ENCODE peak calls at places on chromosomes 3 and 15, in eight cellular contexts. One of them, this sample, is unnamed.

GRCh38 chr15:41048397-41048796 is 67.7 kb downstream of the INO80 start:
- DNase-seq in HEK293T: no peak
- DNase-seq in CD8-positive, alpha-beta memory T cell: no peak
- DNase-seq in mesendoderm: no peak
- DNase-seq in nucleus accumbens: no peak
- DNase-seq in amygdala: no peak
- DNase-seq in iris pigment epithelial cell: no peak
- DNase-seq in stimulated activated CD4-positive, alpha-beta T cell treated with anti-CD3 and anti-CD28 coated beads, Interleukin-15, amount 100 ng/mL, for 1 hour: no peak
- DNase-seq in this sample: no peak

GRCh38 chr15:73957276-73957675 is 31.0 kb downstream of the LOXL1 start:
- DNase-seq in mesendoderm: no peak
- DNase-seq in stimulated activated CD4-positive, alpha-beta T cell treated with anti-CD3 and anti-CD28 coated beads, Interleukin-15, amount 100 ng/mL, for 1 hour: no peak
- DNase-seq in amygdala: no peak
- DNase-seq in HEK293T: no peak
- DNase-seq in iris pigment epithelial cell: no peak
- DNase-seq in CD8-positive, alpha-beta memory T cell: no peak
- DNase-seq in nucleus accumbens: no peak
- DNase-seq in this sample: no peak

GRCh38 chr3:185825639-185826481 is 1.0 kb upstream of the IGF2BP2 start:
- DNase-seq in mesendoderm: peak
- DNase-seq in nucleus accumbens: no peak
- DNase-seq in CD8-positive, alpha-beta memory T cell: no peak
- DNase-seq in amygdala: no peak
- DNase-seq in HEK293T: peak
- DNase-seq in stimulated activated CD4-positive, alpha-beta T cell treated with anti-CD3 and anti-CD28 coated beads, Interleukin-15, amount 100 ng/mL, for 1 hour: no peak
- DNase-seq in iris pigment epithelial cell: peak
- DNase-seq in this sample: no peak

GRCh38 chr3:128462341-128462910 is 4.3 kb downstream of the DNAJB8 start:
- DNase-seq in mesendoderm: no peak
- DNase-seq in stimulated activated CD4-positive, alpha-beta T cell treated with anti-CD3 and anti-CD28 coated beads, Interleukin-15, amount 100 ng/mL, for 1 hour: no peak
- DNase-seq in HEK293T: no peak
- DNase-seq in amygdala: no peak
- DNase-seq in CD8-positive, alpha-beta memory T cell: no peak
- DNase-seq in nucleus accumbens: no peak
- DNase-seq in iris pigment epithelial cell: no peak
- DNase-seq in this sample: no peak

GRCh38 chr3:153399636-153400035 is 237.6 kb downstream of the RAP2B start:
- DNase-seq in stimulated activated CD4-positive, alpha-beta T cell treated with anti-CD3 and anti-CD28 coated beads, Interleukin-15, amount 100 ng/mL, for 1 hour: no peak
- DNase-seq in mesendoderm: no peak
- DNase-seq in nucleus accumbens: no peak
- DNase-seq in iris pigment epithelial cell: no peak
- DNase-seq in amygdala: no peak
- DNase-seq in CD8-positive, alpha-beta memory T cell: peak
- DNase-seq in HEK293T: no peak
- DNase-seq in this sample: no peak

GRCh38 chr3:110790631-110791030 is 281.0 kb upstream of the NECTIN3 start:
- DNase-seq in stimulated activated CD4-positive, alpha-beta T cell treated with anti-CD3 and anti-CD28 coated beads, Interleukin-15, amount 100 ng/mL, for 1 hour: no peak
- DNase-seq in HEK293T: no peak
- DNase-seq in mesendoderm: no peak
- DNase-seq in CD8-positive, alpha-beta memory T cell: no peak
- DNase-seq in nucleus accumbens: no peak
- DNase-seq in amygdala: no peak
- DNase-seq in iris pigment epithelial cell: no peak
- DNase-seq in this sample: no peak

GRCh38 chr15:92809880-92810361 is 90.2 kb upstream of the CHD2 start:
- DNase-seq in stimulated activated CD4-positive, alpha-beta T cell treated with anti-CD3 and anti-CD28 coated beads, Interleukin-15, amount 100 ng/mL, for 1 hour: no peak
- DNase-seq in nucleus accumbens: no peak
- DNase-seq in mesendoderm: peak
- DNase-seq in CD8-positive, alpha-beta memory T cell: peak
- DNase-seq in iris pigment epithelial cell: peak
- DNase-seq in HEK293T: no peak
- DNase-seq in amygdala: peak
- DNase-seq in this sample: no peak

GRCh38 chr15:77667351-77667750 is 34.6 kb upstream of the LINGO1 start:
- DNase-seq in mesendoderm: no peak
- DNase-seq in HEK293T: no peak
- DNase-seq in stimulated activated CD4-positive, alpha-beta T cell treated with anti-CD3 and anti-CD28 coated beads, Interleukin-15, amount 100 ng/mL, for 1 hour: no peak
- DNase-seq in amygdala: no peak
- DNase-seq in nucleus accumbens: no peak
- DNase-seq in iris pigment epithelial cell: no peak
- DNase-seq in CD8-positive, alpha-beta memory T cell: no peak
- DNase-seq in this sample: no peak

GRCh38 chr15:57237282-57237642 is 139.0 kb upstream of the CGNL1 start:
- DNase-seq in CD8-positive, alpha-beta memory T cell: no peak
- DNase-seq in stimulated activated CD4-positive, alpha-beta T cell treated with anti-CD3 and anti-CD28 coated beads, Interleukin-15, amount 100 ng/mL, for 1 hour: no peak
- DNase-seq in nucleus accumbens: no peak
- DNase-seq in amygdala: no peak
- DNase-seq in mesendoderm: peak
- DNase-seq in iris pigment epithelial cell: no peak
- DNase-seq in HEK293T: no peak
- DNase-seq in this sample: no peak

GRCh38 chr3:125200731-125201139 is 11.8 kb downstream of the SLC12A8 start:
- DNase-seq in nucleus accumbens: no peak
- DNase-seq in amygdala: no peak
- DNase-seq in mesendoderm: no peak
- DNase-seq in CD8-positive, alpha-beta memory T cell: no peak
- DNase-seq in HEK293T: no peak
- DNase-seq in stimulated activated CD4-positive, alpha-beta T cell treated with anti-CD3 and anti-CD28 coated beads, Interleukin-15, amount 100 ng/mL, for 1 hour: no peak
- DNase-seq in iris pigment epithelial cell: no peak
- DNase-seq in this sample: no peak

GRCh38 chr3:183548262-183548769 is 7.2 kb downstream of the KLHL6 start:
- DNase-seq in iris pigment epithelial cell: peak
- DNase-seq in amygdala: no peak
- DNase-seq in mesendoderm: peak
- DNase-seq in CD8-positive, alpha-beta memory T cell: no peak
- DNase-seq in HEK293T: no peak
- DNase-seq in stimulated activated CD4-positive, alpha-beta T cell treated with anti-CD3 and anti-CD28 coated beads, Interleukin-15, amount 100 ng/mL, for 1 hour: no peak
- DNase-seq in nucleus accumbens: no peak
- DNase-seq in this sample: no peak

GRCh38 chr15:40258544-40258943 is 19.7 kb downstream of the PAK6 start:
- DNase-seq in HEK293T: no peak
- DNase-seq in mesendoderm: peak
- DNase-seq in iris pigment epithelial cell: no peak
- DNase-seq in CD8-positive, alpha-beta memory T cell: no peak
- DNase-seq in stimulated activated CD4-positive, alpha-beta T cell treated with anti-CD3 and anti-CD28 coated beads, Interleukin-15, amount 100 ng/mL, for 1 hour: no peak
- DNase-seq in nucleus accumbens: no peak
- DNase-seq in amygdala: no peak
- DNase-seq in this sample: no peak

GRCh38 chr15:80247320-80247719 is 4.7 kb downstream of the CTXND1 start:
- DNase-seq in CD8-positive, alpha-beta memory T cell: no peak
- DNase-seq in nucleus accumbens: no peak
- DNase-seq in mesendoderm: no peak
- DNase-seq in iris pigment epithelial cell: no peak
- DNase-seq in stimulated activated CD4-positive, alpha-beta T cell treated with anti-CD3 and anti-CD28 coated beads, Interleukin-15, amount 100 ng/mL, for 1 hour: no peak
- DNase-seq in HEK293T: no peak
- DNase-seq in amygdala: no peak
- DNase-seq in this sample: no peak

GRCh38 chr3:33911525-33912322 is 113.3 kb downstream of the PDCD6IP start:
- DNase-seq in HEK293T: no peak
- DNase-seq in iris pigment epithelial cell: peak
- DNase-seq in mesendoderm: peak
- DNase-seq in amygdala: no peak
- DNase-seq in nucleus accumbens: no peak
- DNase-seq in CD8-positive, alpha-beta memory T cell: no peak
- DNase-seq in stimulated activated CD4-positive, alpha-beta T cell treated with anti-CD3 and anti-CD28 coated beads, Interleukin-15, amount 100 ng/mL, for 1 hour: no peak
- DNase-seq in this sample: no peak

GRCh38 chr3:43296565-43296964 is 10.2 kb downstream of the SNRK start:
- DNase-seq in iris pigment epithelial cell: peak
- DNase-seq in HEK293T: no peak
- DNase-seq in mesendoderm: no peak
- DNase-seq in CD8-positive, alpha-beta memory T cell: peak
- DNase-seq in stimulated activated CD4-positive, alpha-beta T cell treated with anti-CD3 and anti-CD28 coated beads, Interleukin-15, amount 100 ng/mL, for 1 hour: peak
- DNase-seq in nucleus accumbens: no peak
- DNase-seq in amygdala: no peak
- DNase-seq in this sample: no peak

GRCh38 chr3:197558000-197558399 is 2.2 kb upstream of the BDH1 start:
- DNase-seq in stimulated activated CD4-positive, alpha-beta T cell treated with anti-CD3 and anti-CD28 coated beads, Interleukin-15, amount 100 ng/mL, for 1 hour: no peak
- DNase-seq in iris pigment epithelial cell: no peak
- DNase-seq in nucleus accumbens: no peak
- DNase-seq in CD8-positive, alpha-beta memory T cell: no peak
- DNase-seq in HEK293T: no peak
- DNase-seq in amygdala: no peak
- DNase-seq in mesendoderm: no peak
- DNase-seq in this sample: no peak

GRCh38 chr3:151751161-151751560 is 17.4 kb downstream of the AADACL2 start:
- DNase-seq in iris pigment epithelial cell: peak
- DNase-seq in mesendoderm: no peak
- DNase-seq in CD8-positive, alpha-beta memory T cell: no peak
- DNase-seq in HEK293T: no peak
- DNase-seq in stimulated activated CD4-positive, alpha-beta T cell treated with anti-CD3 and anti-CD28 coated beads, Interleukin-15, amount 100 ng/mL, for 1 hour: no peak
- DNase-seq in amygdala: no peak
- DNase-seq in nucleus accumbens: no peak
- DNase-seq in this sample: no peak

GRCh38 chr3:27632431-27633223 is 89.5 kb downstream of the EOMES start:
- DNase-seq in stimulated activated CD4-positive, alpha-beta T cell treated with anti-CD3 and anti-CD28 coated beads, Interleukin-15, amount 100 ng/mL, for 1 hour: peak
- DNase-seq in CD8-positive, alpha-beta memory T cell: peak
- DNase-seq in amygdala: no peak
- DNase-seq in iris pigment epithelial cell: peak
- DNase-seq in nucleus accumbens: peak
- DNase-seq in HEK293T: peak
- DNase-seq in mesendoderm: peak
- DNase-seq in this sample: no peak

GRCh38 chr15:62430056-62430455 is 265.0 kb upstream of the C2CD4B start:
- DNase-seq in stimulated activated CD4-positive, alpha-beta T cell treated with anti-CD3 and anti-CD28 coated beads, Interleukin-15, amount 100 ng/mL, for 1 hour: no peak
- DNase-seq in nucleus accumbens: no peak
- DNase-seq in CD8-positive, alpha-beta memory T cell: no peak
- DNase-seq in HEK293T: no peak
- DNase-seq in iris pigment epithelial cell: no peak
- DNase-seq in mesendoderm: no peak
- DNase-seq in amygdala: no peak
- DNase-seq in this sample: no peak

GRCh38 chr15:24985224-24985623 is 30.4 kb downstream of the SNRPN start:
- DNase-seq in CD8-positive, alpha-beta memory T cell: no peak
- DNase-seq in iris pigment epithelial cell: no peak
- DNase-seq in amygdala: no peak
- DNase-seq in stimulated activated CD4-positive, alpha-beta T cell treated with anti-CD3 and anti-CD28 coated beads, Interleukin-15, amount 100 ng/mL, for 1 hour: no peak
- DNase-seq in mesendoderm: no peak
- DNase-seq in nucleus accumbens: no peak
- DNase-seq in HEK293T: no peak
- DNase-seq in this sample: no peak

GRCh38 chr3:45923755-45924154 is 19.5 kb upstream of the CXCR6 start:
- DNase-seq in HEK293T: no peak
- DNase-seq in stimulated activated CD4-positive, alpha-beta T cell treated with anti-CD3 and anti-CD28 coated beads, Interleukin-15, amount 100 ng/mL, for 1 hour: no peak
- DNase-seq in nucleus accumbens: no peak
- DNase-seq in iris pigment epithelial cell: peak
- DNase-seq in amygdala: no peak
- DNase-seq in CD8-positive, alpha-beta memory T cell: no peak
- DNase-seq in mesendoderm: no peak
- DNase-seq in this sample: no peak

GRCh38 chr15:38168472-38169057 is 84.1 kb upstream of the SPRED1 start:
- DNase-seq in mesendoderm: no peak
- DNase-seq in amygdala: no peak
- DNase-seq in HEK293T: no peak
- DNase-seq in stimulated activated CD4-positive, alpha-beta T cell treated with anti-CD3 and anti-CD28 coated beads, Interleukin-15, amount 100 ng/mL, for 1 hour: no peak
- DNase-seq in CD8-positive, alpha-beta memory T cell: no peak
- DNase-seq in iris pigment epithelial cell: no peak
- DNase-seq in nucleus accumbens: no peak
- DNase-seq in this sample: no peak

GRCh38 chr15:67049351-67050044 is 15.9 kb upstream of the SMAD3 start:
- DNase-seq in iris pigment epithelial cell: peak
- DNase-seq in CD8-positive, alpha-beta memory T cell: no peak
- DNase-seq in stimulated activated CD4-positive, alpha-beta T cell treated with anti-CD3 and anti-CD28 coated beads, Interleukin-15, amount 100 ng/mL, for 1 hour: no peak
- DNase-seq in HEK293T: no peak
- DNase-seq in nucleus accumbens: no peak
- DNase-seq in amygdala: no peak
- DNase-seq in mesendoderm: no peak
- DNase-seq in this sample: no peak

GRCh38 chr3:14288168-14288788 is 109.7 kb downstream of the LSM3 start:
- DNase-seq in mesendoderm: no peak
- DNase-seq in CD8-positive, alpha-beta memory T cell: no peak
- DNase-seq in stimulated activated CD4-positive, alpha-beta T cell treated with anti-CD3 and anti-CD28 coated beads, Interleukin-15, amount 100 ng/mL, for 1 hour: no peak
- DNase-seq in amygdala: no peak
- DNase-seq in nucleus accumbens: no peak
- DNase-seq in iris pigment epithelial cell: no peak
- DNase-seq in HEK293T: no peak
- DNase-seq in this sample: no peak

GRCh38 chr15:87736921-87737389 is 519.6 kb downstream of the NTRK3 start:
- DNase-seq in iris pigment epithelial cell: no peak
- DNase-seq in amygdala: no peak
- DNase-seq in CD8-positive, alpha-beta memory T cell: peak
- DNase-seq in nucleus accumbens: no peak
- DNase-seq in mesendoderm: no peak
- DNase-seq in HEK293T: no peak
- DNase-seq in stimulated activated CD4-positive, alpha-beta T cell treated with anti-CD3 and anti-CD28 coated beads, Interleukin-15, amount 100 ng/mL, for 1 hour: no peak
- DNase-seq in this sample: no peak

GRCh38 chr3:100725935-100726334 is 16.6 kb downstream of the TFG start:
- DNase-seq in CD8-positive, alpha-beta memory T cell: no peak
- DNase-seq in mesendoderm: no peak
- DNase-seq in iris pigment epithelial cell: no peak
- DNase-seq in stimulated activated CD4-positive, alpha-beta T cell treated with anti-CD3 and anti-CD28 coated beads, Interleukin-15, amount 100 ng/mL, for 1 hour: no peak
- DNase-seq in amygdala: no peak
- DNase-seq in HEK293T: no peak
- DNase-seq in nucleus accumbens: no peak
- DNase-seq in this sample: no peak

GRCh38 chr15:79849789-79850188 is 47.0 kb downstream of the MTHFS start:
- DNase-seq in stimulated activated CD4-positive, alpha-beta T cell treated with anti-CD3 and anti-CD28 coated beads, Interleukin-15, amount 100 ng/mL, for 1 hour: no peak
- DNase-seq in CD8-positive, alpha-beta memory T cell: no peak
- DNase-seq in nucleus accumbens: no peak
- DNase-seq in mesendoderm: peak
- DNase-seq in HEK293T: peak
- DNase-seq in amygdala: no peak
- DNase-seq in iris pigment epithelial cell: peak
- DNase-seq in this sample: no peak

GRCh38 chr3:79297242-79297641 is 470.6 kb downstream of the ROBO1 start:
- DNase-seq in CD8-positive, alpha-beta memory T cell: no peak
- DNase-seq in amygdala: no peak
- DNase-seq in stimulated activated CD4-positive, alpha-beta T cell treated with anti-CD3 and anti-CD28 coated beads, Interleukin-15, amount 100 ng/mL, for 1 hour: no peak
- DNase-seq in mesendoderm: no peak
- DNase-seq in nucleus accumbens: no peak
- DNase-seq in HEK293T: peak
- DNase-seq in iris pigment epithelial cell: peak
- DNase-seq in this sample: no peak

GRCh38 chr15:45919806-45920205 is 285.0 kb downstream of the SQOR start:
- DNase-seq in HEK293T: no peak
- DNase-seq in CD8-positive, alpha-beta memory T cell: no peak
- DNase-seq in nucleus accumbens: no peak
- DNase-seq in iris pigment epithelial cell: peak
- DNase-seq in stimulated activated CD4-positive, alpha-beta T cell treated with anti-CD3 and anti-CD28 coated beads, Interleukin-15, amount 100 ng/mL, for 1 hour: no peak
- DNase-seq in amygdala: no peak
- DNase-seq in mesendoderm: peak
- DNase-seq in this sample: no peak

GRCh38 chr3:172659246-172660002 is 51.4 kb downstream of the NCEH1 start:
- DNase-seq in CD8-positive, alpha-beta memory T cell: no peak
- DNase-seq in mesendoderm: no peak
- DNase-seq in amygdala: no peak
- DNase-seq in stimulated activated CD4-positive, alpha-beta T cell treated with anti-CD3 and anti-CD28 coated beads, Interleukin-15, amount 100 ng/mL, for 1 hour: no peak
- DNase-seq in HEK293T: no peak
- DNase-seq in nucleus accumbens: no peak
- DNase-seq in iris pigment epithelial cell: no peak
- DNase-seq in this sample: no peak

GRCh38 chr3:39494781-39495180 is 27.3 kb downstream of the MOBP start:
- DNase-seq in amygdala: no peak
- DNase-seq in CD8-positive, alpha-beta memory T cell: no peak
- DNase-seq in mesendoderm: no peak
- DNase-seq in nucleus accumbens: no peak
- DNase-seq in stimulated activated CD4-positive, alpha-beta T cell treated with anti-CD3 and anti-CD28 coated beads, Interleukin-15, amount 100 ng/mL, for 1 hour: no peak
- DNase-seq in iris pigment epithelial cell: no peak
- DNase-seq in HEK293T: no peak
- DNase-seq in this sample: no peak

GRCh38 chr3:126448141-126448892 is 27.4 kb downstream of the ZXDC start:
- DNase-seq in CD8-positive, alpha-beta memory T cell: no peak
- DNase-seq in amygdala: no peak
- DNase-seq in nucleus accumbens: no peak
- DNase-seq in HEK293T: no peak
- DNase-seq in iris pigment epithelial cell: no peak
- DNase-seq in stimulated activated CD4-positive, alpha-beta T cell treated with anti-CD3 and anti-CD28 coated beads, Interleukin-15, amount 100 ng/mL, for 1 hour: no peak
- DNase-seq in mesendoderm: no peak
- DNase-seq in this sample: no peak